ENCODE peak calls at places on chromosomes 7 and 10, in seven cellular contexts. M, Y, X, L, V, C and R are unnamed samples.

GRCh38 chr10:6173203-6173602 is 29.5 kb upstream of the PFKFB3 start:
- DNase-seq in M (peak), Y (peak), X (peak), L (no peak), V (no peak), C (no peak), R (no peak)

GRCh38 chr7:134931487-134931886 is 54.8 kb upstream of the AGBL3 start:
- DNase-seq in M (no peak), Y (no peak), X (no peak), L (peak), V (no peak), C (peak), R (peak)

GRCh38 chr10:69801434-69802315 is at the start of gene COL13A1:
- DNase-seq in M (no peak), Y (no peak), X (no peak), L (peak), V (no peak), C (peak), R (peak)

GRCh38 chr7:12031638-12032037 is 179.5 kb upstream of the TMEM106B start:
- DNase-seq in M (no peak), Y (no peak), X (no peak), L (peak), V (no peak), C (peak), R (no peak)

GRCh38 chr7:139089118-139089517 is 20.4 kb downstream of the ZC3HAV1 start:
- DNase-seq in M (no peak), Y (no peak), X (no peak), L (no peak), V (no peak), C (no peak), R (no peak)

GRCh38 chr7:74474271-74474865 is 20.7 kb downstream of the GTF2IRD1 start:
- DNase-seq in M (no peak), Y (no peak), X (no peak), L (peak), V (no peak), C (no peak), R (no peak)

GRCh38 chr10:122949296-122949695 is 4.7 kb downstream of the C10orf88 start:
- DNase-seq in M (no peak), Y (no peak), X (no peak), L (no peak), V (no peak), C (no peak), R (no peak)

GRCh38 chr7:35286422-35286821 is 32.5 kb upstream of the TBX20 start:
- DNase-seq in M (no peak), Y (no peak), X (no peak), L (no peak), V (no peak), C (peak), R (peak)

GRCh38 chr10:63591600-63592379 is 70.6 kb downstream of the REEP3 start:
- DNase-seq in M (no peak), Y (no peak), X (no peak), L (peak), V (no peak), C (no peak), R (no peak)

GRCh38 chr10:43036581-43037428 is 40.1 kb upstream of the RET start:
- DNase-seq in M (no peak), Y (no peak), X (no peak), L (no peak), V (no peak), C (no peak), R (no peak)

GRCh38 chr10:42983595-42983990 is 93.3 kb upstream of the RET start:
- DNase-seq in M (no peak), Y (no peak), X (no peak), L (no peak), V (no peak), C (no peak), R (no peak)

GRCh38 chr7:30159698-30160143 is 24.9 kb downstream of the MTURN start:
- DNase-seq in M (no peak), Y (no peak), X (no peak), L (peak), V (no peak), C (peak), R (peak)

GRCh38 chr7:2523941-2524807 is 4.6 kb downstream of the LFNG start:
- DNase-seq in M (no peak), Y (no peak), X (no peak), L (peak), V (peak), C (peak), R (peak)

GRCh38 chr10:128161031-128161430 is 34.8 kb upstream of the MKI67 start:
- DNase-seq in M (no peak), Y (no peak), X (no peak), L (no peak), V (no peak), C (no peak), R (no peak)

GRCh38 chr10:77455538-77455937 is 182.1 kb downstream of the KCNMA1 start:
- DNase-seq in M (no peak), Y (no peak), X (no peak), L (no peak), V (no peak), C (no peak), R (no peak)

GRCh38 chr7:94087664-94088352 is 83.7 kb upstream of the BET1 start:
- DNase-seq in M (peak), Y (peak), X (peak), L (peak), V (peak), C (peak), R (peak)